ENCODE peak calls at places on chromosomes 2 and 18, in four cellular contexts. T, M, L and X are unnamed samples.

GRCh38 chr2:186891219-186891621 is 42.2 kb upstream of the ZSWIM2 start:
- DNase-seq in T (no peak), M (no peak), L (no peak), X (peak)

GRCh38 chr2:239184968-239185903 is 215.6 kb downstream of the HDAC4 start:
- DNase-seq in T (no peak), M (no peak), L (peak), X (no peak)

GRCh38 chr2:240464514-240465241 is 29.2 kb downstream of the GPC1 start:
- DNase-seq in T (no peak), M (peak), L (peak), X (no peak)

GRCh38 chr2:232491139-232491780 is 3.6 kb upstream of the ECEL1 start:
- DNase-seq in T (no peak), M (no peak), L (peak), X (no peak)

GRCh38 chr2:13581471-13581870 is 864.7 kb downstream of the TRIB2 start:
- DNase-seq in T (no peak), M (no peak), L (no peak), X (no peak)

GRCh38 chr2:3449936-3450335 is 69.4 kb downstream of the ADI1 start:
- DNase-seq in T (no peak), M (no peak), L (no peak), X (no peak)

GRCh38 chr18:54193786-54194185 is 30.7 kb downstream of the MBD2 start:
- DNase-seq in T (no peak), M (no peak), L (no peak), X (no peak)

GRCh38 chr18:76894947-76895346 is 72.6 kb downstream of the ZNF236 start:
- DNase-seq in T (no peak), M (no peak), L (no peak), X (no peak)

GRCh38 chr2:240649331-240649730 is 24.1 kb downstream of the GPR35 start:
- DNase-seq in T (no peak), M (no peak), L (no peak), X (no peak)

GRCh38 chr2:48129256-48129950 is 223.1 kb upstream of the FBXO11 start:
- DNase-seq in T (no peak), M (no peak), L (no peak), X (peak)

GRCh38 chr2:27122791-27123190 is 824 bp upstream of the ABHD1 start:
- DNase-seq in T (no peak), M (no peak), L (no peak), X (no peak)

GRCh38 chr18:25298853-25299274 is 53.1 kb downstream of the ZNF521 start:
- DNase-seq in T (no peak), M (no peak), L (no peak), X (peak)

GRCh38 chr18:24766376-24766775 is 305.9 kb downstream of the HRH4 start:
- DNase-seq in T (no peak), M (no peak), L (no peak), X (no peak)

GRCh38 chr2:169690958-169691357 is 3.2 kb downstream of the CFAP210 start:
- DNase-seq in T (no peak), M (no peak), L (no peak), X (no peak)

GRCh38 chr2:127610561-127610960 is 35.4 kb upstream of the GPR17 start:
- DNase-seq in T (no peak), M (no peak), L (no peak), X (no peak)

GRCh38 chr18:25067291-25068050 is 284.5 kb downstream of the ZNF521 start:
- DNase-seq in T (no peak), M (no peak), L (no peak), X (no peak)

GRCh38 chr18:67199993-67200617 is 316.4 kb downstream of the DSEL start:
- DNase-seq in T (no peak), M (no peak), L (no peak), X (peak)

GRCh38 chr18:78892721-78893120 is 86.9 kb upstream of the SALL3 start:
- DNase-seq in T (no peak), M (no peak), L (no peak), X (no peak)

GRCh38 chr2:85017436-85018048 is 46.6 kb downstream of the KCMF1 start:
- DNase-seq in T (no peak), M (no peak), L (no peak), X (no peak)

GRCh38 chr2:88692187-88692586 is 714 bp downstream of the RPIA start:
- DNase-seq in T (no peak), M (peak), L (no peak), X (no peak)

GRCh38 chr2:56008661-56009411 is 85.3 kb upstream of the EFEMP1 start:
- DNase-seq in T (no peak), M (peak), L (peak), X (peak)

GRCh38 chr2:1707771-1708351 is 36.5 kb downstream of the PXDN start:
- DNase-seq in T (no peak), M (peak), L (peak), X (peak)

GRCh38 chr18:80247403-80247916 is at the start of gene PARD6G:
- DNase-seq in T (peak), M (peak), L (peak), X (peak)

GRCh38 chr18:39380823-39381222 is 1815.2 kb upstream of the CELF4 start:
- DNase-seq in T (no peak), M (no peak), L (no peak), X (no peak)

GRCh38 chr2:119421731-119422130 is 9.9 kb upstream of the TMEM37 start:
- DNase-seq in T (no peak), M (no peak), L (no peak), X (no peak)

GRCh38 chr18:13437801-13438506 is 219.4 kb downstream of the LDLRAD4 start:
- DNase-seq in T (peak), M (no peak), L (no peak), X (no peak)

GRCh38 chr2:187377335-187377734 is 70.7 kb downstream of the CALCRL start:
- DNase-seq in T (no peak), M (no peak), L (no peak), X (peak)

GRCh38 chr2:218429951-218430692 is 11.2 kb downstream of the VIL1 start:
- DNase-seq in T (no peak), M (no peak), L (peak), X (no peak)

GRCh38 chr2:214261683-214262082 is 149.2 kb upstream of the VWC2L start:
- DNase-seq in T (no peak), M (no peak), L (no peak), X (no peak)

GRCh38 chr2:15618449-15618855 is 26.8 kb downstream of the DDX1 start:
- DNase-seq in T (no peak), M (no peak), L (no peak), X (no peak)

GRCh38 chr2:12262681-12263436 is 453.9 kb upstream of the TRIB2 start:
- DNase-seq in T (peak), M (no peak), L (no peak), X (no peak)

GRCh38 chr2:241892299-241893137 is 23.0 kb downstream of the RTP5 start:
- DNase-seq in T (no peak), M (no peak), L (peak), X (no peak)

GRCh38 chr2:71937401-71937800 is 210.3 kb downstream of the CYP26B1 start:
- DNase-seq in T (no peak), M (no peak), L (no peak), X (no peak)

DNA sequence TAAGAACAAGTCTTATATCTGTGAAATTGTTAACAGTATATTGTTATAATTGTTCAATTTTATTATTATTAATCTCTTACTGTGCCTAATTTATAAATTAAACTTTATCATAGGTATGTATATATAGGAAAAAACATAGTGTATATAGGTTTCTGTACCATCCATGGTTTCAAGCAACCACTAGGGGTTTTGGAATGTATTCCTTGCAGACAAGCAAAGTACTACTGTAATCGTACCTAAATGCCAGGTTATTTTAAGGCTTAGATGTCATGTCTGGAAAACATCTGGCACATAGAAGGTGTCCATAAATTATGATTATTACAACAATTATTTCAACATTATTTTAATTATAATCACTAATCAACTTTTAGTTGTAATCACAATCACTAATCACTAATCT is 8.4 kb downstream of the ITSN2 start:
- DNase-seq in T (no peak), M (no peak), L (no peak), X (no peak)
- TF ChIP-seq CTCF in T (no peak), M (no peak), L (no peak), X (peak)

GRCh38 chr2:35873921-35874320 is 481.7 kb upstream of the CRIM1 start:
- DNase-seq in T (no peak), M (no peak), L (no peak), X (no peak)

GRCh38 chr2:35871672-35872071 is 483.9 kb upstream of the CRIM1 start:
- DNase-seq in T (no peak), M (no peak), L (no peak), X (no peak)
- TF ChIP-seq CTCF in T (no peak), M (no peak), L (no peak), X (no peak)

GRCh38 chr2:38863061-38863695 is 12.6 kb downstream of the DHX57 start:
- DNase-seq in T (no peak), M (no peak), L (no peak), X (no peak)

GRCh38 chr2:38871432-38871831 is 4.3 kb downstream of the DHX57 start:
- DNase-seq in T (no peak), M (no peak), L (no peak), X (no peak)

GRCh38 chr2:38862481-38862880 is 13.3 kb downstream of the DHX57 start:
- DNase-seq in T (no peak), M (no peak), L (no peak), X (no peak)

GRCh38 chr2:38866773-38867443 is 8.8 kb downstream of the DHX57 start:
- DNase-seq in T (no peak), M (no peak), L (no peak), X (peak)
- TF ChIP-seq CTCF in T (no peak), M (no peak), L (no peak), X (no peak)

GRCh38 chr2:129923265-129924141 is 56.0 kb upstream of the RAB6C start:
- DNase-seq in T (no peak), M (no peak), L (no peak), X (peak)
- TF ChIP-seq CTCF in T (no peak), M (peak), L (peak), X (peak)

GRCh38 chr2:120984046-120984445 is 248.4 kb downstream of the GLI2 start:
- DNase-seq in T (no peak), M (no peak), L (no peak), X (no peak)

GRCh38 chr2:120982598-120982997 is 246.9 kb downstream of the GLI2 start:
- DNase-seq in T (no peak), M (no peak), L (no peak), X (no peak)

GRCh38 chr2:120985174-120985996 is 249.7 kb downstream of the GLI2 start:
- DNase-seq in T (no peak), M (no peak), L (no peak), X (no peak)

GRCh38 chr2:120984452-120985173 is 248.9 kb downstream of the GLI2 start:
- DNase-seq in T (no peak), M (no peak), L (no peak), X (no peak)

DNA sequence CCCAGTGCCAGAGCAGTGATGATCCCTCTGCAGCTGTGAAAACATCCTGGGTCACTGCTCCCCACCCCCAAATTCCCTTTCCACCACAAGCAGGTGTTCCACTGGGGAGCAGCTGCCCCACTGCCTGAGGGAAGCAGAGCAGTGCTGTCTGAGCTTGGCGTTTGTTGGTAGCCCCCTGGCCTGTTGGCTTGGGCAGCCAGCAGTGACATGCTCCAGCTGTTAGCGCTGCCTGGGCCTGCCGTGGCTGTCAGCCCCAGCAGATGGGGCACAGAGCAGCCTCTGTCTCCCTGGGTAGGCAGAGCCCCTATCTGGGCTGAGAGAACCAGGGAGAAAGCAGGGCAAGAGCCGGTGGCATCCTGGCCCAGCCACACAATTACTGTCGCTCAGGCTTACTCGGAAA is 247.7 kb downstream of the GLI2 start:
- DNase-seq in T (no peak), M (no peak), L (no peak), X (no peak)
- TF ChIP-seq CTCF in T (no peak), M (no peak), L (no peak), X (no peak)

GRCh38 chr2:113036763-113037162 is 15.9 kb downstream of the IL36B start:
- DNase-seq in T (no peak), M (no peak), L (no peak), X (no peak)

GRCh38 chr2:113039675-113040074 is 13.0 kb downstream of the IL36B start:
- DNase-seq in T (no peak), M (no peak), L (no peak), X (no peak)

GRCh38 chr2:113046465-113046864 is 6.2 kb downstream of the IL36B start:
- DNase-seq in T (no peak), M (no peak), L (no peak), X (no peak)

GRCh38 chr2:113039158-113039557 is 13.5 kb downstream of the IL36B start:
- DNase-seq in T (no peak), M (peak), L (no peak), X (no peak)

DNA sequence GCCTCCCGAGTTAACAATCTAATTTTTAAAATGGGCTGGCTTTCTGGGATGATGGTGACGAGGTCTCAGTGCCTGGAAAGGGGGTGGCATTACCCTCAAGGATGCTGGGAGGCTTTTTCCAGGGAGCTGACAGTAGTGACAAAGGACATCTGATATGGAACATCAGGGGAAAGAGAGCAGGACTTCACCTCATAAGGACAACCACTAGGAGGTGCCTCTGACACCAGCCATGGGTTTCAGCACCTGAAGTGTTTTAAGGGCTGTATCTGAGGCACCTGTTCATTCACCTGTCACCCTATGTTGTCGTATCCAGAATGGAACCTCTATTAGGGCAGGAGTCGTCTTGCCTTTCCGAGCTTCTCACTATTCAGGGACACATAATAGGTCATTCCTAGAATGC is 10.8 kb downstream of the IL36B start:
- DNase-seq in T (no peak), M (no peak), L (no peak), X (no peak)
- TF ChIP-seq CTCF in T (no peak), M (no peak), L (no peak), X (peak)

GRCh38 chr2:164599954-164600589 is 21.2 kb downstream of the GRB14 start:
- DNase-seq in T (no peak), M (peak), L (no peak), X (peak)
- TF ChIP-seq CTCF in T (no peak), M (peak), L (peak), X (peak)

GRCh38 chr2:222833410-222833809 is 27.4 kb upstream of the ACSL3 start:
- DNase-seq in T (no peak), M (no peak), L (no peak), X (no peak)
- TF ChIP-seq CTCF in T (no peak), M (no peak), L (no peak), X (no peak)

DNA sequence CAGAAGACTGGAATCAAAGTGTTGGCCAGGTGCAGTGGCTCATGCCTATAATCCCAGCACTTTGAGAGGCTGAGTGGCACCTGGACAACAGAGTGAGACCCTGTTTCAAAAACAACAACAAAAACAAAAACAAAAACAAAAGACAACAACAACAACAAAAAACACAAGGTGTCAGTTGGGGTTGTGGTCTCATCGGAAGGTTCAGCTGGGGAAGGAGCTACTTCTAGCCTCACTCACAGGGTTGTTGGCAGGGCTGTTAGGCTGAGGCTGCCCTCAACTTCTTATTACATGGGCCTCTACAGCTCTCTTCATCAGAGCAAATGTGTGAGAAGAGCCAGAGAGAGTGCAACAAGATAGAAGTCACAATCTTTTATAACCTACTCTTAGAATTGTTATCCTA is 34.6 kb upstream of the CAB39 start:
- DNase-seq in T (no peak), M (no peak), L (no peak), X (no peak)
- TF ChIP-seq CTCF in T (no peak), M (no peak), L (no peak), X (no peak)

GRCh38 chr18:22159014-22159413 is 10.4 kb upstream of the GATA6 start:
- DNase-seq in T (no peak), M (no peak), L (no peak), X (no peak)

GRCh38 chr18:22152093-22152492 is 17.3 kb upstream of the GATA6 start:
- DNase-seq in T (no peak), M (no peak), L (no peak), X (no peak)

GRCh38 chr18:22153428-22153827 is 16.0 kb upstream of the GATA6 start:
- DNase-seq in T (no peak), M (no peak), L (no peak), X (no peak)

GRCh38 chr18:22149710-22150109 is 19.7 kb upstream of the GATA6 start:
- DNase-seq in T (no peak), M (no peak), L (no peak), X (no peak)

DNA sequence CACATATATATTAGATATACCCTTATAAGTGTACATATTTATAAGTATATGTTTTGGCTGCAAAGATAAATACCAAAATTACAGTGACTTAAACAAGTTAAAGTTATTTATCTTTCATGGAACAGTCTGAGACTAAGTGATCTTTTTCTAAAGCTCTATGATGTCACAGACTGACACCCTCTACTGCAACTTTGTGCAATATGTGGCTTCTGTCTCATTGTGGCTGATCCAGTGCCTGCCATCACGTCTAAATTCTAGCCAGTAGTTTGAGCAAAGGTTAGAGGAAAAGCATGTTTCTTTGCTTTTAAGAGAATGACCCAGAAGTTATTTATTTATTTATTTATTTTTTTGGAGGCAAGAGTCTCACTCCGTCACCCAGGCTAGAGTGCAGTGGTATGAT is 13.8 kb upstream of the GATA6 start:
- DNase-seq in T (no peak), M (no peak), L (no peak), X (no peak)
- TF ChIP-seq CTCF in T (no peak), M (no peak), L (no peak), X (no peak)